ENCODE peak calls at places on chromosomes 3 and 15, in six cellular contexts. R is IMR-90, Y is choroid plexus epithelial cell, H is Caco-2, X is astrocyte of the spinal cord, G is retinal pigment epithelial cell. T is an unnamed sample.

GRCh38 chr15:99450896-99451358 is 114.9 kb upstream of the MEF2A start:
- DNase-seq in R (no peak), Y (peak), H (no peak), X (peak), G (no peak), T (peak)

GRCh38 chr3:54755746-54756145 is 172.1 kb downstream of the LRTM1 start:
- DNase-seq in R (no peak), Y (peak), H (no peak), X (no peak), G (no peak), T (no peak)

GRCh38 chr3:181017690-181018089 is 28.2 kb upstream of the DNAJC19 start:
- DNase-seq in R (no peak), Y (peak), H (no peak), X (no peak), G (no peak), T (no peak)

GRCh38 chr3:149151843-149152242 is 22.4 kb downstream of the HPS3 start:
- DNase-seq in R (peak), Y (peak), H (no peak), X (peak), G (no peak), T (no peak)

GRCh38 chr15:48360841-48361240 is 29.6 kb downstream of the DUT start:
- DNase-seq in R (peak), Y (peak), H (no peak), X (peak), G (peak), T (no peak)

GRCh38 chr3:16338124-16338523 is 73.1 kb downstream of the OXNAD1 start:
- DNase-seq in R (no peak), Y (peak), H (no peak), X (no peak), G (no peak), T (no peak)

GRCh38 chr3:177199206-177199765 is 2.0 kb upstream of the TBL1XR1 start:
- DNase-seq in R (no peak), Y (no peak), H (no peak), X (no peak), G (no peak), T (no peak)

GRCh38 chr15:33135355-33135781 is 59.1 kb downstream of the FMN1 start:
- DNase-seq in R (no peak), Y (peak), H (no peak), X (no peak), G (no peak), T (no peak)

GRCh38 chr3:106466881-106467280 is 598.1 kb upstream of the CBLB start:
- DNase-seq in R (no peak), Y (no peak), H (no peak), X (no peak), G (no peak), T (no peak)

GRCh38 chr15:62068071-62068786 is 1.5 kb downstream of the C2CD4A start:
- DNase-seq in R (no peak), Y (no peak), H (peak), X (peak), G (no peak), T (no peak)

GRCh38 chr3:78991656-78992055 is 776.1 kb downstream of the ROBO1 start:
- DNase-seq in R (no peak), Y (no peak), H (no peak), X (no peak), G (no peak), T (no peak)

GRCh38 chr3:149736180-149737100 is 15.8 kb downstream of the COMMD2 start:
- DNase-seq in R (peak), Y (peak), H (no peak), X (peak), G (peak), T (no peak)

GRCh38 chr3:170499562-170500156 is 81.0 kb downstream of the CLDN11 start:
- DNase-seq in R (peak), Y (peak), H (peak), X (peak), G (no peak), T (no peak)

GRCh38 chr3:62558549-62559112 is 185.3 kb upstream of the FEZF2 start:
- DNase-seq in R (peak), Y (peak), H (peak), X (no peak), G (no peak), T (no peak)

GRCh38 chr3:159855599-159856495 is 132.8 kb upstream of the IL12A start:
- DNase-seq in R (no peak), Y (peak), H (no peak), X (no peak), G (no peak), T (no peak)

GRCh38 chr15:69610264-69610663 is 157.6 kb downstream of the RPLP1 start:
- DNase-seq in R (no peak), Y (no peak), H (peak), X (no peak), G (no peak), T (no peak)

GRCh38 chr15:90594297-90594696 is 64.6 kb downstream of the CRTC3 start:
- DNase-seq in R (no peak), Y (no peak), H (no peak), X (no peak), G (no peak), T (peak)

GRCh38 chr3:73681198-73681597 is 56.5 kb upstream of the PDZRN3 start:
- DNase-seq in R (no peak), Y (no peak), H (no peak), X (no peak), G (no peak), T (no peak)

GRCh38 chr15:50137330-50137761 is 18.3 kb upstream of the ATP8B4 start:
- DNase-seq in R (peak), Y (peak), H (no peak), X (peak), G (no peak), T (no peak)

GRCh38 chr15:41796457-41796856 is 22.2 kb downstream of the MAPKBP1 start:
- DNase-seq in R (peak), Y (peak), H (no peak), X (peak), G (no peak), T (no peak)

GRCh38 chr15:57017024-57017423 is 98.6 kb downstream of the TCF12 start:
- DNase-seq in R (peak), Y (peak), H (no peak), X (no peak), G (no peak), T (no peak)
- TF ChIP-seq CTCF in R (peak), Y (peak), H (no peak), X (peak), G (peak), T (no peak)

GRCh38 chr3:23884481-23884880 is 32.3 kb downstream of the NKIRAS1 start:
- DNase-seq in R (no peak), Y (no peak), H (no peak), X (no peak), G (no peak), T (no peak)
- TF ChIP-seq CTCF in R (peak), Y (peak), H (no peak), X (peak), G (peak), T (no peak)

GRCh38 chr3:56342475-56342874 is 125.8 kb downstream of the ERC2 start:
- DNase-seq in R (no peak), Y (no peak), H (no peak), X (no peak), G (no peak), T (no peak)

GRCh38 chr3:56351496-56351895 is 116.8 kb downstream of the ERC2 start:
- DNase-seq in R (no peak), Y (no peak), H (no peak), X (no peak), G (no peak), T (no peak)

DNA sequence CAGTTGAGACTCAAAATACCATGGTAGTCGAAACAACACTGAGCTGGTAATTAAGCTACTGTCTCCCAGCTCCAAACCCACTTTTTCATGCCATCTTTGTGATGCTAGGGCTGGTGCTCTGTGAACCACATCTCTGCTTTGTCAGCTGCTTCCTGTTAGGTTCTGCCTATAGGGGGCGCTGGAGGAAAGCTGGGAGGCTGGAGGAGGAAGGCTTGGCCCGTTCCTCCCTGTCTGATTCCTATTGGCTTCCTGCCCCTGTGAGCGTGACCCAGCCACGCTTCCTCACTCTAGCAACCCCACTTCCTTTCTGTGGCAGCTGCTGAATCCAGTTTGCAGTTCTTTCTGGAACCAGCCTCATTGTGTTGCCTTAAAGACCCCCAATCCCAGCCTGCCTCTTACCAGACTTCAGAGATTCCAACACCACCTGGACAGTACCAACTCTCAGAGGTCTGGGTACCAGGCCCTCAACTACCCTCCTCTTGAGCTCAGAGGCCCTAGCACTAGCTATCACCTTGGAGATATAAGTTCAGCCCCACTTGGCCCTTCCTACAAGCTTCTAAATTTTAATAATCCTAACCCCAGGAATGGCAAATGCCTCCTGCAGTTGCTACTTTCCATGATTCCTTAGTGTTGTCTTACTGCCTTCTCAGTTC is 120.9 kb downstream of the ERC2 start:
- DNase-seq in R (no peak), Y (no peak), H (no peak), X (no peak), G (no peak), T (no peak)
- TF ChIP-seq CTCF in R (no peak), Y (peak), H (peak), X (peak), G (peak), T (no peak)

GRCh38 chr15:75989875-75990274 is 22.3 kb downstream of the NRG4 start:
- DNase-seq in R (no peak), Y (no peak), H (no peak), X (no peak), G (no peak), T (no peak)
- TF ChIP-seq CTCF in R (no peak), Y (no peak), H (no peak), X (no peak), G (no peak), T (no peak)

GRCh38 chr3:138328341-138328740 is 1.3 kb downstream of the NME9 start:
- DNase-seq in R (peak), Y (peak), H (no peak), X (no peak), G (no peak), T (no peak)
- TF ChIP-seq CTCF in R (no peak), Y (peak), H (no peak), X (no peak), G (peak), T (no peak)

DNA sequence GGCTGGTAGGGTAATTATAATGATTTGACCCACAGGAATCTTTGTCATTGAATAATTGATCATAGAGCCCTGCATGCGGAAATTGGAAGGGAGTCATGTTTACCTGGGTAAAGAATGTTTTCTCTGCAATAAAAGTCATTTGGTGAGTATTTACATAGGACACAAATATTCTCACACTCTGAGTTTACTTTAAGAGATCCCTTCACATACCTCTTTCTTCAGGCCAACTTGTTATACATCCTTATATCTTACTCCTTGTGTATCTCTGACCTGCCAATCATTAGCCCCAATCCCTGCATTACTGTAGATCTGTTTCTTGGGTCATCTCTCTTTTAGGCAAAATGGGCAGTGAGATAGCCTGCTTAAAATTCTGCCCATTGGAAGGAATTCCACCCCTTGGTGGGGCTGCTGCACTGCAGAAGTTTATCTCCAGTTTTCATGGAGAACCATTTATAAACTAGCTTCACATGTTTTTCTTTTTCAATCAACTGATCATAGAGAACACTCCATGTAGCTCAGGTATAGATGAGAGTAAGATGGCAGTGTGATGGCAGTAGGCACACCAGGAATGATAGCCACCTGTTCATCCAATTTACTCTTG is 46.2 kb downstream of the ILDR1 start:
- DNase-seq in R (no peak), Y (no peak), H (no peak), X (no peak), G (no peak), T (no peak)
- TF ChIP-seq CTCF in R (no peak), Y (peak), H (peak), X (no peak), G (no peak), T (no peak)